ENCODE peak calls at places on chromosomes 4 and X, in six cellular contexts. One of them, this sample, is unnamed.

GRCh38 chrX:46588263-46588662 is 14.7 kb downstream of the CHST7 start:
- DNase-seq in NB4: peak; percentile 48
- DNase-seq in A549: no peak
- DNase-seq in body of pancreas: no peak
- DNase-seq in choroid plexus epithelial cell: peak; percentile 84
- DNase-seq in kidney epithelial cell: no peak
- DNase-seq in this sample: no peak

GRCh38 chr4:140308366-140309123 is 64.9 kb upstream of the SCOC start:
- DNase-seq in NB4: no peak
- DNase-seq in A549: no peak
- DNase-seq in body of pancreas: no peak
- DNase-seq in choroid plexus epithelial cell: peak; percentile 86
- DNase-seq in kidney epithelial cell: no peak
- DNase-seq in this sample: peak; percentile 91

GRCh38 chr4:3675251-3676115 is 90.7 kb upstream of the ADRA2C start:
- DNase-seq in NB4: peak; percentile 28
- DNase-seq in A549: no peak
- DNase-seq in body of pancreas: no peak
- DNase-seq in choroid plexus epithelial cell: no peak
- DNase-seq in kidney epithelial cell: no peak
- DNase-seq in this sample: no peak

GRCh38 chrX:43456056-43456455 is 200.0 kb upstream of the MAOA start:
- DNase-seq in NB4: no peak
- DNase-seq in A549: no peak
- DNase-seq in body of pancreas: no peak
- DNase-seq in choroid plexus epithelial cell: no peak
- DNase-seq in kidney epithelial cell: no peak
- DNase-seq in this sample: no peak

GRCh38 chr4:128519163-128519810 is 231.7 kb upstream of the PGRMC2 start:
- DNase-seq in NB4: no peak
- DNase-seq in A549: no peak
- DNase-seq in body of pancreas: no peak
- DNase-seq in choroid plexus epithelial cell: peak; percentile 55
- DNase-seq in kidney epithelial cell: no peak
- DNase-seq in this sample: peak; percentile 55

GRCh38 chrX:3184176-3184930 is 143.1 kb downstream of the ARSF start:
- DNase-seq in NB4: no peak
- DNase-seq in A549: no peak
- DNase-seq in body of pancreas: no peak
- DNase-seq in choroid plexus epithelial cell: peak; percentile 94
- DNase-seq in kidney epithelial cell: no peak
- DNase-seq in this sample: peak; percentile 49

GRCh38 chrX:69153060-69153730 is 12.1 kb downstream of the PJA1 start:
- DNase-seq in NB4: peak; percentile 37
- DNase-seq in A549: no peak
- DNase-seq in body of pancreas: no peak
- DNase-seq in choroid plexus epithelial cell: peak; percentile 81
- DNase-seq in kidney epithelial cell: no peak
- DNase-seq in this sample: no peak

GRCh38 chrX:132984058-132984650 is 25.7 kb upstream of the HS6ST2 start:
- DNase-seq in NB4: no peak
- DNase-seq in A549: no peak
- DNase-seq in body of pancreas: no peak
- DNase-seq in choroid plexus epithelial cell: no peak
- DNase-seq in kidney epithelial cell: no peak
- DNase-seq in this sample: no peak

GRCh38 chr4:112735474-112735951 is 98.6 kb downstream of the LARP7 start:
- DNase-seq in NB4: no peak
- DNase-seq in A549: no peak
- DNase-seq in body of pancreas: no peak
- DNase-seq in choroid plexus epithelial cell: peak; percentile 5
- DNase-seq in kidney epithelial cell: no peak
- DNase-seq in this sample: no peak

DNA sequence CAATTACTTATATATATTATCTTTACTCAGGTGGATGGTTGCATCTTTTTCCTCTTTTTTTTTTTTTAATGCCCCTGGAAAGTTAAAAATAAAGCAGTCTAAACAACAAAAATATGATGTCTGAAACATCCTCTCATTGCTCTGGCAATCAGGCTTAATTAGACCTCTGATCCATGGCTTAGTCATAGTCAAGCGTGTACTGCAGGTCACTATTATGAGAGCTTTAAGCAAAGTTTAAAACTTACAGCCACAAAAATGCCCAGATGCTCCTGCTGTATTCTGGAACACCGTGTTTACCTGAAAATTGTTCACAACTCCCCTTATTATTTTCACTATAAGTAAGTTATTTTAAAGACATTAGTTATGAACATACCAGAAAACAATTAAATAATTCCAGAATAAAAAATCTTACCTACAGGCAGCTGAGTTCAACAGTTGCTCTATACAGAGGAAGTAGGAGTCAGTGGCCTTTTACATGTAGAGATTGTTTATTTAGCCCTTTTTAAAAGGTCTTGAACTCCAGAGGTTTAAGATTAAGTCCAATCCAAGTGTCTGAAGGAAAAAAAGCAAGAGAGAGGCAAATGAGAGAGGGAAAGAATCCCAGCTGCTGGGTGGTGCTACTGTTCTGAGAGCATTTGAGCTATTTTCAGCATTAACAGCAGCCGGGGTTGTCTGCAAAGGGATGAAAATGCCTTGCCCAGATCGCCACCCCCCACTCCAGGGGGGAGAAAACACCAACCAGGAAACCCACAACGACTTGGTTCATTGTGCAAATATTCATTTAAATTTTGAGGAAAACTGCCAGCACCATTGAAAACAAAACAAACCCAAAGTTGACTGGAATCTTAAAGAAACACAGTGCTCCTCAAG is 36.9 kb downstream of the SORBS2 start:
- DNase-seq in NB4: no peak
- DNase-seq in A549: no peak
- DNase-seq in body of pancreas: peak; percentile 58
- DNase-seq in choroid plexus epithelial cell: peak; percentile 96
- DNase-seq in kidney epithelial cell: no peak
- DNase-seq in this sample: peak; percentile 88
- H3K4me3 ChIP-seq in NB4: no peak overlapping the region
- H3K4me3 ChIP-seq in A549: no peak overlapping the region
- H3K4me3 ChIP-seq in body of pancreas: peak overlapping the region; percentile 11
- H3K4me3 ChIP-seq in choroid plexus epithelial cell: peak overlapping the region; percentile 44
- H3K4me3 ChIP-seq in kidney epithelial cell: no peak overlapping the region
- H3K4me3 ChIP-seq in this sample: peak overlapping the region; percentile 47

GRCh38 chr4:53123171-53123570 is 242.7 kb downstream of the SCFD2 start:
- DNase-seq in NB4: no peak
- DNase-seq in A549: no peak
- DNase-seq in body of pancreas: no peak
- DNase-seq in choroid plexus epithelial cell: no peak
- DNase-seq in kidney epithelial cell: no peak
- DNase-seq in this sample: no peak

GRCh38 chr4:53122280-53123116 is 243.4 kb downstream of the SCFD2 start:
- DNase-seq in NB4: no peak
- DNase-seq in A549: no peak
- DNase-seq in body of pancreas: no peak
- DNase-seq in choroid plexus epithelial cell: no peak
- DNase-seq in kidney epithelial cell: no peak
- DNase-seq in this sample: no peak

GRCh38 chr4:53120801-53121200 is 245.1 kb downstream of the SCFD2 start:
- DNase-seq in NB4: no peak
- DNase-seq in A549: no peak
- DNase-seq in body of pancreas: no peak
- DNase-seq in choroid plexus epithelial cell: no peak
- DNase-seq in kidney epithelial cell: no peak
- DNase-seq in this sample: no peak

GRCh38 chr4:53119685-53120084 is 246.2 kb downstream of the SCFD2 start:
- DNase-seq in NB4: no peak
- DNase-seq in A549: no peak
- DNase-seq in body of pancreas: no peak
- DNase-seq in choroid plexus epithelial cell: peak; percentile 90
- DNase-seq in kidney epithelial cell: no peak
- DNase-seq in this sample: peak; percentile 62

DNA sequence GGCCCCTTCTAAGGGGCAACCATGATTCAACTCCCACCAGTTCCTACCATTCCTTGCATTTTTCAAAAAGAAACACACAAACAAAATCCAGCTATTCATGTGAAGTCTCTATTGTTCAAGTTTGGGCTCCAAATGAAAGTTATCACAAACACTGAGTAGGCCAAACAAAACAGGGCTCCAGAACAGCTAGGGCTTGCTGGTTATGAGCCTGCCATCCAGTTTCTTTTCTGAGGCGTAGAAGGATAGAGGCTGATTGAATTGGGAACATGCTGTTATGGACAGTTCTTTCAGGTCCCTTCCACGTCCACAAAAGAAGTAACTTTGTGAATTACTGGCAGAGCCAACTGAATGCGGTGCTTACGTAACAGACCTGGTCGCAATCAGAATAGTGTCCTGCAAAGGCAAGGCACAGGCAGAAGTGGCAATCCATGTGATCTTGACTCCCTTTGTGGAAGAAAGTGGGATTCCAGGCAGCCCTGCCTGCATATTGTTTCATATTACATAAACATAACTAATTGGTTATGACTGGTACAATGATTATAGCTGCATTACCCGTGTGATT is 244.5 kb downstream of the SCFD2 start:
- DNase-seq in NB4: peak; percentile 8
- DNase-seq in A549: no peak
- DNase-seq in body of pancreas: no peak
- DNase-seq in choroid plexus epithelial cell: no peak
- DNase-seq in kidney epithelial cell: no peak
- DNase-seq in this sample: no peak
- H3K4me3 ChIP-seq in NB4: no peak overlapping the region
- H3K4me3 ChIP-seq in A549: no peak overlapping the region
- H3K4me3 ChIP-seq in body of pancreas: no peak overlapping the region
- H3K4me3 ChIP-seq in choroid plexus epithelial cell: no peak overlapping the region
- H3K4me3 ChIP-seq in kidney epithelial cell: no peak overlapping the region
- H3K4me3 ChIP-seq in this sample: no peak overlapping the region

DNA sequence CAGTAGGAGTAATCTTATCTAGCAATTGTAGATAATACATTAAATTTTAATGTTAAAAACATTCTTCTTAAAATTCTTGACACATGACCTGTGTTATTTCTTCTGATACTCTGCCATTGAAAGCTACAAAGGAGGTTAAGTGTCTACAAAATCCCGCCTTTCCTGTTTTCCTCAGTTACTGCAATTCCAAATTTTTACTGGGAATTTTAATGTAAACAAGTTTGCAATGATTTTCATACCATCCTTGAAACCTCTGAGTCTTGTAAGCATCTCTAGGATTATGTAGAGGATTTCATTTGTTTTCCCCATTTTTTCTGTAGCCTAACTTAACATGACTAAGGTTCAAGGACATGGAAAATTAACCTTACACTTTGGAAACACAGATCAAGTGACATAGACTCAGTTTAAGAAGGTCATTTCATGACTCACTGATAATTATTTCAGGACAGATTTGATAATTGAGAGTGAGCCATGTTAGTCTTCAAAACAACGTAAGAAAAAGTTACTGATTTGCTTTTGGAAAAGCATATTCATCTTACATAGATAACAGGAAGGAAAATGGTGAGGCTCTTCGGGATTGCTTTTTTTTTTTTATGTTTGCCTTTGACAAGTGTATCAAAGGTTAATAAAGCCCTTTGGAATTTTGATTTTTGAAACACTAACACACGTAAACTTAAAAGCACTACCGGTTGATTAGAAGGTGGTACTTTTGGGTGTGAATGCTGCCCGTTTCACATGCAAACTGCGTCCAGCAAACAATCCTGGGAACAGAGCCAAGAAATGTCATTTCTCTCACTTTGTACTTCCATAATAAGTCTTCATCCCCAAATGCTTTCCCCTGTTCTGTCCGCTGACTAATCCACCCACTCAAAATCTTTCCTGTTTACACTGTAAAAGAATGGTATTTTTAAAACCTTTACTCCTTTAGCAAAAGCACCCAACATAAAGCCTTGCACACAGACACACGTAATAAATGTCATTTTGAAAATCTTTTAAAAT is 39.4 kb upstream of the PDLIM5 start:
- DNase-seq in NB4: no peak
- DNase-seq in A549: no peak
- DNase-seq in body of pancreas: no peak
- DNase-seq in choroid plexus epithelial cell: peak; percentile 80
- DNase-seq in kidney epithelial cell: peak; percentile 31
- DNase-seq in this sample: peak; percentile 76
- H3K4me3 ChIP-seq in NB4: no peak overlapping the region
- H3K4me3 ChIP-seq in A549: peak overlapping the region; percentile 1
- H3K4me3 ChIP-seq in body of pancreas: no peak overlapping the region
- H3K4me3 ChIP-seq in choroid plexus epithelial cell: peak overlapping the region; percentile 12
- H3K4me3 ChIP-seq in kidney epithelial cell: no peak overlapping the region
- H3K4me3 ChIP-seq in this sample: no peak overlapping the region

GRCh38 chrX:134373736-134374135 is 86.2 kb upstream of the HPRT1 start:
- DNase-seq in NB4: peak; percentile 13
- DNase-seq in A549: no peak
- DNase-seq in body of pancreas: no peak
- DNase-seq in choroid plexus epithelial cell: no peak
- DNase-seq in kidney epithelial cell: no peak
- DNase-seq in this sample: no peak

GRCh38 chrX:134374910-134375309 is 85.1 kb upstream of the HPRT1 start:
- DNase-seq in NB4: no peak
- DNase-seq in A549: no peak
- DNase-seq in body of pancreas: no peak
- DNase-seq in choroid plexus epithelial cell: peak; percentile 10
- DNase-seq in kidney epithelial cell: no peak
- DNase-seq in this sample: no peak

GRCh38 chrX:134371133-134371532 is 88.8 kb upstream of the HPRT1 start:
- DNase-seq in NB4: no peak
- DNase-seq in A549: no peak
- DNase-seq in body of pancreas: no peak
- DNase-seq in choroid plexus epithelial cell: no peak
- DNase-seq in kidney epithelial cell: no peak
- DNase-seq in this sample: no peak

GRCh38 chrX:134375691-134376090 is 84.3 kb upstream of the HPRT1 start:
- DNase-seq in NB4: no peak
- DNase-seq in A549: no peak
- DNase-seq in body of pancreas: no peak
- DNase-seq in choroid plexus epithelial cell: no peak
- DNase-seq in kidney epithelial cell: no peak
- DNase-seq in this sample: no peak

GRCh38 chrX:134374294-134374693 is 85.7 kb upstream of the HPRT1 start:
- DNase-seq in NB4: peak; percentile 12
- DNase-seq in A549: no peak
- DNase-seq in body of pancreas: no peak
- DNase-seq in choroid plexus epithelial cell: peak; percentile 16
- DNase-seq in kidney epithelial cell: no peak
- DNase-seq in this sample: no peak
- H3K4me3 ChIP-seq in NB4: peak overlapping the region; percentile 91
- H3K4me3 ChIP-seq in A549: peak overlapping the region; percentile 89
- H3K4me3 ChIP-seq in body of pancreas: peak overlapping the region; percentile 74
- H3K4me3 ChIP-seq in choroid plexus epithelial cell: peak overlapping the region; percentile 74
- H3K4me3 ChIP-seq in kidney epithelial cell: peak overlapping the region; percentile 62
- H3K4me3 ChIP-seq in this sample: peak overlapping the region; percentile 79

GRCh38 chr4:150212927-150213326 is 134.7 kb downstream of the DCLK2 start:
- DNase-seq in NB4: no peak
- DNase-seq in A549: no peak
- DNase-seq in body of pancreas: no peak
- DNase-seq in choroid plexus epithelial cell: no peak
- DNase-seq in kidney epithelial cell: no peak
- DNase-seq in this sample: no peak
- H3K4me3 ChIP-seq in NB4: no peak overlapping the region
- H3K4me3 ChIP-seq in A549: no peak overlapping the region
- H3K4me3 ChIP-seq in body of pancreas: no peak overlapping the region
- H3K4me3 ChIP-seq in choroid plexus epithelial cell: no peak overlapping the region
- H3K4me3 ChIP-seq in kidney epithelial cell: no peak overlapping the region
- H3K4me3 ChIP-seq in this sample: no peak overlapping the region

This sample was measured in skeletal muscle cell.